ENCODE peak calls at places on chromosomes 12 and 14, in four cellular contexts. H is CD4-positive, CD25-positive, alpha-beta regulatory T cell; M is pancreas; L is cardiac fibroblast. O is an unnamed sample.

GRCh38 chr14:80522936-80523335 is 311.6 kb upstream of the DIO2 start:
- DNase-seq in H (no peak), L (peak; percentile 10), M (no peak), O (no peak)

GRCh38 chr14:21039059-21039422 is 3.1 kb upstream of the RNASE7 start:
- DNase-seq in L (peak; percentile 92), H (no peak), M (peak; percentile 94), O (no peak)

GRCh38 chr12:3090238-3091029 is 13.3 kb downstream of the TSPAN9 start:
- DNase-seq in L (no peak), H (no peak), M (no peak), O (no peak)

GRCh38 chr12:47636908-47637780 is 68.7 kb downstream of the RPAP3 start:
- DNase-seq in L (peak; percentile 12), H (peak; percentile 5), M (no peak), O (peak; percentile 60)

GRCh38 chr14:100891501-100892445 is 11.7 kb downstream of the RTL1 start:
- DNase-seq in M (no peak), L (no peak), H (no peak), O (no peak)

GRCh38 chr12:94676011-94676709 is 25.8 kb upstream of the TMCC3 start:
- DNase-seq in H (no peak), L (peak; percentile 37), M (no peak), O (no peak)

GRCh38 chr12:3614806-3615466 is 123.9 kb downstream of the PRMT8 start:
- DNase-seq in H (no peak), M (no peak), L (no peak), O (no peak)

GRCh38 chr14:101791919-101792572 is 30.5 kb downstream of the PPP2R5C start:
- DNase-seq in H (no peak), M (no peak), L (peak; percentile 66), O (peak; percentile 55)

GRCh38 chr12:132838464-132839080 is 9.9 kb upstream of the GOLGA3 start:
- DNase-seq in M (no peak), H (no peak), L (no peak), O (no peak)

GRCh38 chr14:60981626-60982455 is 796 bp downstream of the SLC38A6 start:
- DNase-seq in H (no peak), M (no peak), L (peak; percentile 90), O (peak; percentile 64)

GRCh38 chr12:125210104-125210755 is 145.0 kb downstream of the AACS start:
- DNase-seq in L (no peak), M (no peak), H (no peak), O (no peak)

GRCh38 chr12:51270067-51270846 is at the start of gene SMAGP:
- DNase-seq in M (peak; percentile 92), L (peak; percentile 43), H (peak; percentile 47), O (peak; percentile 24)

GRCh38 chr12:14999421-15000047 is 26.7 kb downstream of the PDE6H start:
- DNase-seq in L (no peak), M (no peak), H (no peak), O (no peak)

GRCh38 chr14:79093542-79093941 is 923.4 kb downstream of the NRXN3 start:
- DNase-seq in M (no peak), L (no peak), H (no peak), O (no peak)

GRCh38 chr12:13661005-13661887 is 320.2 kb downstream of the GRIN2B start:
- DNase-seq in H (no peak), L (peak; percentile 61), M (peak; percentile 22), O (peak; percentile 31)

GRCh38 chr12:12985817-12986408 is 14.2 kb downstream of the HEBP1 start:
- DNase-seq in M (no peak), L (peak; percentile 45), H (no peak), O (peak; percentile 39)

GRCh38 chr12:43028826-43029225 is 439.3 kb upstream of the PRICKLE1 start:
- DNase-seq in H (no peak), M (no peak), L (no peak), O (no peak)

GRCh38 chr12:124152733-124153132 is 142.2 kb upstream of the RFLNA start:
- DNase-seq in H (no peak), M (no peak), L (peak; percentile 66), O (no peak)

GRCh38 chr12:50333441-50333840 is 50.1 kb upstream of the LIMA1 start:
- DNase-seq in M (no peak), L (no peak), H (no peak), O (no peak)

GRCh38 chr12:86174188-86174587 is 82.0 kb downstream of the MGAT4C start:
- DNase-seq in L (no peak), M (no peak), H (no peak), O (no peak)

GRCh38 chr12:6263931-6264330 is 46.6 kb upstream of the PLEKHG6 start:
- DNase-seq in H (no peak), L (no peak), M (no peak), O (no peak)

GRCh38 chr12:3200032-3200617 is 122.9 kb downstream of the TSPAN9 start:
- DNase-seq in M (peak; percentile 76), H (no peak), L (peak; percentile 44), O (no peak)

GRCh38 chr12:76037130-76038105 is 5.8 kb upstream of the PHLDA1 start:
- DNase-seq in L (peak; percentile 93), H (no peak), M (no peak), O (peak; percentile 82)

GRCh38 chr12:8089718-8090117 is 7.6 kb downstream of the NECAP1 start:
- DNase-seq in M (no peak), H (no peak), L (no peak), O (no peak)

GRCh38 chr12:119036878-119037493 is 55.6 kb downstream of the SRRM4 start:
- DNase-seq in H (no peak), M (no peak), L (peak; percentile 2), O (no peak)

GRCh38 chr12:81598205-81598604 is 160.9 kb downstream of the PPFIA2 start:
- DNase-seq in M (no peak), L (no peak), H (no peak), O (peak; percentile 4)

GRCh38 chr12:32331133-32331532 is 68.2 kb upstream of the FGD4 start:
- DNase-seq in H (no peak), M (no peak), L (peak; percentile 10), O (peak; percentile 58)

GRCh38 chr12:111034148-111034910 is 114.0 kb upstream of the MYL2 start:
- DNase-seq in L (no peak), H (no peak), M (no peak), O (no peak)

GRCh38 chr14:103070263-103070885 is 13.0 kb upstream of the CDC42BPB start:
- DNase-seq in H (no peak), L (no peak), M (peak; percentile 39), O (no peak)